ENCODE peak calls at places on chromosome 5, in five cellular contexts. One of them, this sample, is unnamed.

GRCh38 chr5:169265888-169266287 is 35.1 kb downstream of the SLIT3 start:
- DNase-seq in K562: peak; percentile 9
- DNase-seq in HepG2: no peak
- DNase-seq in H1: no peak
- DNase-seq in SK-N-SH: no peak
- DNase-seq in this sample: no peak

GRCh38 chr5:179338123-179338676 is 7.1 kb downstream of the ADAMTS2 start:
- DNase-seq in K562: no peak
- DNase-seq in HepG2: no peak
- DNase-seq in H1: no peak
- DNase-seq in SK-N-SH: no peak
- DNase-seq in this sample: no peak

GRCh38 chr5:57692582-57693487 is 210.2 kb upstream of the ACTBL2 start:
- DNase-seq in K562: peak; percentile 79
- DNase-seq in HepG2: peak; percentile 92
- DNase-seq in H1: no peak
- DNase-seq in SK-N-SH: no peak
- DNase-seq in this sample: no peak

GRCh38 chr5:75566710-75567309 is 44.4 kb upstream of the ANKDD1B start:
- DNase-seq in K562: peak; percentile 78
- DNase-seq in HepG2: peak; percentile 36
- DNase-seq in H1: no peak
- DNase-seq in SK-N-SH: no peak
- DNase-seq in this sample: peak; percentile 15

GRCh38 chr5:54278979-54279717 is 31.2 kb downstream of the ARL15 start:
- DNase-seq in K562: peak; percentile 45
- DNase-seq in HepG2: no peak
- DNase-seq in H1: no peak
- DNase-seq in SK-N-SH: no peak
- DNase-seq in this sample: no peak

GRCh38 chr5:95619096-95619495 is 791 bp upstream of the GPR150 start:
- DNase-seq in K562: no peak
- DNase-seq in HepG2: no peak
- DNase-seq in H1: no peak
- DNase-seq in SK-N-SH: no peak
- DNase-seq in this sample: no peak

GRCh38 chr5:145554399-145554798 is 280.7 kb downstream of the PRELID2 start:
- DNase-seq in K562: no peak
- DNase-seq in HepG2: no peak
- DNase-seq in H1: no peak
- DNase-seq in SK-N-SH: peak; percentile 3
- DNase-seq in this sample: no peak

GRCh38 chr5:68725905-68726683 is 367.7 kb upstream of the SLC30A5 start:
- DNase-seq in K562: no peak
- DNase-seq in HepG2: no peak
- DNase-seq in H1: no peak
- DNase-seq in SK-N-SH: no peak
- DNase-seq in this sample: no peak

GRCh38 chr5:1763548-1763911 is 36.1 kb downstream of the MRPL36 start:
- DNase-seq in K562: peak; percentile 67
- DNase-seq in HepG2: peak; percentile 43
- DNase-seq in H1: peak; percentile 64
- DNase-seq in SK-N-SH: peak; percentile 78
- DNase-seq in this sample: peak; percentile 25

GRCh38 chr5:120682851-120683250 is 218.8 kb downstream of the PRR16 start:
- DNase-seq in K562: no peak
- DNase-seq in HepG2: no peak
- DNase-seq in H1: no peak
- DNase-seq in SK-N-SH: no peak
- DNase-seq in this sample: no peak

GRCh38 chr5:51225671-51226419 is 157.4 kb upstream of the ISL1 start:
- DNase-seq in K562: no peak
- DNase-seq in HepG2: no peak
- DNase-seq in H1: no peak
- DNase-seq in SK-N-SH: no peak
- DNase-seq in this sample: no peak

GRCh38 chr5:67021031-67021430 is 175.6 kb downstream of the CD180 start:
- DNase-seq in K562: no peak
- DNase-seq in HepG2: no peak
- DNase-seq in H1: no peak
- DNase-seq in SK-N-SH: no peak
- DNase-seq in this sample: no peak

GRCh38 chr5:94863951-94864350 is 245.5 kb downstream of the SLF1 start:
- DNase-seq in K562: no peak
- DNase-seq in HepG2: no peak
- DNase-seq in H1: no peak
- DNase-seq in SK-N-SH: no peak
- DNase-seq in this sample: no peak

GRCh38 chr5:9502864-9503263 is 43.0 kb downstream of the SEMA5A start:
- DNase-seq in K562: no peak
- DNase-seq in HepG2: no peak
- DNase-seq in H1: no peak
- DNase-seq in SK-N-SH: no peak
- DNase-seq in this sample: no peak

GRCh38 chr5:109560554-109560953 is 129.2 kb upstream of the MAN2A1 start:
- DNase-seq in K562: no peak
- DNase-seq in HepG2: no peak
- DNase-seq in H1: no peak
- DNase-seq in SK-N-SH: no peak
- DNase-seq in this sample: no peak

GRCh38 chr5:32233696-32234447 is 59.8 kb upstream of the GOLPH3 start:
- DNase-seq in K562: no peak
- DNase-seq in HepG2: peak; percentile 100
- DNase-seq in H1: no peak
- DNase-seq in SK-N-SH: no peak
- DNase-seq in this sample: peak; percentile 77

GRCh38 chr5:38414348-38414747 is 142.1 kb downstream of the LIFR start:
- DNase-seq in K562: no peak
- DNase-seq in HepG2: no peak
- DNase-seq in H1: no peak
- DNase-seq in SK-N-SH: no peak
- DNase-seq in this sample: no peak

GRCh38 chr5:172293054-172293744 is 9.6 kb upstream of the UBTD2 start:
- DNase-seq in K562: peak; percentile 56
- DNase-seq in HepG2: peak; percentile 80
- DNase-seq in H1: peak; percentile 58
- DNase-seq in SK-N-SH: peak; percentile 76
- DNase-seq in this sample: peak; percentile 80

GRCh38 chr5:73265641-73266040 is 92.6 kb downstream of the TMEM174 start:
- DNase-seq in K562: no peak
- DNase-seq in HepG2: no peak
- DNase-seq in H1: no peak
- DNase-seq in SK-N-SH: no peak
- DNase-seq in this sample: no peak

GRCh38 chr5:135323227-135323626 is 75.8 kb downstream of the MACROH2A1 start:
- DNase-seq in K562: no peak
- DNase-seq in HepG2: no peak
- DNase-seq in H1: no peak
- DNase-seq in SK-N-SH: no peak
- DNase-seq in this sample: no peak

GRCh38 chr5:140106805-140107311 is 7.1 kb upstream of the PURA start:
- DNase-seq in K562: no peak
- DNase-seq in HepG2: no peak
- DNase-seq in H1: no peak
- DNase-seq in SK-N-SH: no peak
- DNase-seq in this sample: peak; percentile 17

GRCh38 chr5:180823346-180823745 is 20.7 kb upstream of the MGAT1 start:
- DNase-seq in K562: no peak
- DNase-seq in HepG2: no peak
- DNase-seq in H1: peak; percentile 30
- DNase-seq in SK-N-SH: no peak
- DNase-seq in this sample: no peak

GRCh38 chr5:65213921-65214525 is 267.7 kb downstream of the ADAMTS6 start:
- DNase-seq in K562: peak; percentile 35
- DNase-seq in HepG2: peak; percentile 41
- DNase-seq in H1: no peak
- DNase-seq in SK-N-SH: peak; percentile 46
- DNase-seq in this sample: peak; percentile 1

GRCh38 chr5:137651022-137651421 is 84.9 kb downstream of the KLHL3 start:
- DNase-seq in K562: no peak
- DNase-seq in HepG2: no peak
- DNase-seq in H1: no peak
- DNase-seq in SK-N-SH: no peak
- DNase-seq in this sample: no peak

GRCh38 chr5:39116347-39116899 is 42.2 kb upstream of the RICTOR start:
- DNase-seq in K562: peak; percentile 58
- DNase-seq in HepG2: no peak
- DNase-seq in H1: no peak
- DNase-seq in SK-N-SH: no peak
- DNase-seq in this sample: no peak

GRCh38 chr5:40284863-40285262 is 394.9 kb upstream of the PTGER4 start:
- DNase-seq in K562: no peak
- DNase-seq in HepG2: no peak
- DNase-seq in H1: no peak
- DNase-seq in SK-N-SH: no peak
- DNase-seq in this sample: no peak

GRCh38 chr5:75040973-75041372 is 11.4 kb downstream of the GCNT4 start:
- DNase-seq in K562: no peak
- DNase-seq in HepG2: no peak
- DNase-seq in H1: no peak
- DNase-seq in SK-N-SH: no peak
- DNase-seq in this sample: no peak

GRCh38 chr5:56305551-56305950 is 72.4 kb upstream of the ANKRD55 start:
- DNase-seq in K562: no peak
- DNase-seq in HepG2: no peak
- DNase-seq in H1: no peak
- DNase-seq in SK-N-SH: peak; percentile 70
- DNase-seq in this sample: no peak

GRCh38 chr5:96176022-96176421 is 214.4 kb upstream of the ELL2 start:
- DNase-seq in K562: no peak
- DNase-seq in HepG2: no peak
- DNase-seq in H1: no peak
- DNase-seq in SK-N-SH: no peak
- DNase-seq in this sample: no peak

GRCh38 chr5:110899566-110900412 is 161.0 kb downstream of the SLC25A46 start:
- DNase-seq in K562: no peak
- DNase-seq in HepG2: no peak
- DNase-seq in H1: no peak
- DNase-seq in SK-N-SH: no peak
- DNase-seq in this sample: no peak

GRCh38 chr5:134136221-134136631 is 21.7 kb downstream of the TCF7 start:
- DNase-seq in K562: no peak
- DNase-seq in HepG2: no peak
- DNase-seq in H1: no peak
- DNase-seq in SK-N-SH: no peak
- DNase-seq in this sample: no peak

GRCh38 chr5:154390096-154390495 is 55.7 kb upstream of the SAP30L start:
- DNase-seq in K562: no peak
- DNase-seq in HepG2: no peak
- DNase-seq in H1: no peak
- DNase-seq in SK-N-SH: no peak
- DNase-seq in this sample: no peak

GRCh38 chr5:154059039-154059430 is 20.3 kb downstream of the MFAP3 start:
- DNase-seq in K562: no peak
- DNase-seq in HepG2: no peak
- DNase-seq in H1: no peak
- DNase-seq in SK-N-SH: no peak
- DNase-seq in this sample: no peak

GRCh38 chr5:116576043-116576713 is 1.6 kb upstream of the SEMA6A start:
- DNase-seq in K562: peak; percentile 48
- DNase-seq in HepG2: peak; percentile 24
- DNase-seq in H1: peak; percentile 91
- DNase-seq in SK-N-SH: peak; percentile 94
- DNase-seq in this sample: peak; percentile 14

GRCh38 chr5:124544366-124545055 is 201.9 kb downstream of the ZNF608 start:
- DNase-seq in K562: no peak
- DNase-seq in HepG2: peak; percentile 39
- DNase-seq in H1: no peak
- DNase-seq in SK-N-SH: no peak
- DNase-seq in this sample: no peak

GRCh38 chr5:61563401-61563800 is 231.3 kb downstream of the ZSWIM6 start:
- DNase-seq in K562: no peak
- DNase-seq in HepG2: no peak
- DNase-seq in H1: no peak
- DNase-seq in SK-N-SH: no peak
- DNase-seq in this sample: no peak

DNA sequence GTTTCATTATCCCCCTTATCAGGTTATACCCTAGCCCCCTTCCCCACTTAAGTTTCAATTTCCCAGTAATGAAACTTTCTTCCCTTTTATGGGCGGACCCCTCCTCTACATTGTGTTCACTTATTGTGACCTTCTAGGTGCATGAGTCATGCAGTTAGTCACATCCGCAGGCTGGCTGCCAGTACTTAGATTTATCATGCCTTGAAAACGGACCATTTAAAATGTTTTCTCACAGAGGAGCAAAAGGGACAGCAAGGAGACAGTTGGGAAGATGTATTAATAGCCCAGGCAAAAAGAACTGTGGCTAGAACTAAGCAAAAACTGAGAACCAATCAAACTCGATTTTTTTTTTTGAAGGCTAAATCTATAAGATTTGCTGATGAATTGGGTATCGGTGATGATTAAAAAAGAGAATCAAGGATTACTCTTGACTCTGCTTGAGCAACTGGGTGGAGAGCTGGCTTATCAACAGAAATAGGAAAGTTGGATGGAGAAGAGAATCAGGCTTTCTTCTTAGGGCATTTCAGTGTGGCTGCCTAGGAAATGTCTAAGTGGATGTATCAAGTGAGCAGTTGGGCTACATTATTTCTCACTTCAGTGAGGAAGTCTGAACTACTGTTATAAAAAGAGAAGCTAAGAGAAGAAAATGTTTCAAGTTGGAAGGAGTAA is 615.0 kb downstream of the HINT1 start:
- DNase-seq in K562: no peak
- DNase-seq in HepG2: peak; percentile 3
- DNase-seq in H1: no peak
- DNase-seq in SK-N-SH: no peak
- DNase-seq in this sample: no peak
- TF ChIP-seq GABPA in K562: no peak
- TF ChIP-seq GABPA in HepG2: no peak
- TF ChIP-seq GABPA in H1: no peak
- TF ChIP-seq GABPA in SK-N-SH: no peak
- TF ChIP-seq GABPA in this sample: no peak

GRCh38 chr5:107676702-107677101 is 6.0 kb upstream of the EFNA5 start:
- DNase-seq in K562: no peak
- DNase-seq in HepG2: no peak
- DNase-seq in H1: no peak
- DNase-seq in SK-N-SH: no peak
- DNase-seq in this sample: no peak
- TF ChIP-seq GABPA in K562: no peak
- TF ChIP-seq GABPA in HepG2: no peak
- TF ChIP-seq GABPA in H1: no peak
- TF ChIP-seq GABPA in SK-N-SH: no peak
- TF ChIP-seq GABPA in this sample: no peak

GRCh38 chr5:83744851-83745250 is 24.2 kb upstream of the HAPLN1 start:
- DNase-seq in K562: no peak
- DNase-seq in HepG2: no peak
- DNase-seq in H1: no peak
- DNase-seq in SK-N-SH: no peak
- DNase-seq in this sample: peak; percentile 75
- TF ChIP-seq GABPA in K562: no peak
- TF ChIP-seq GABPA in HepG2: no peak
- TF ChIP-seq GABPA in H1: no peak
- TF ChIP-seq GABPA in SK-N-SH: no peak
- TF ChIP-seq GABPA in this sample: no peak

GRCh38 chr5:4295663-4296339 is 700.2 kb downstream of the IRX1 start:
- DNase-seq in K562: peak; percentile 6
- DNase-seq in HepG2: no peak
- DNase-seq in H1: peak; percentile 69
- DNase-seq in SK-N-SH: peak; percentile 45
- DNase-seq in this sample: no peak
- TF ChIP-seq GABPA in K562: no peak
- TF ChIP-seq GABPA in HepG2: no peak
- TF ChIP-seq GABPA in H1: no peak
- TF ChIP-seq GABPA in SK-N-SH: no peak
- TF ChIP-seq GABPA in this sample: no peak